ENCODE peak calls at places on chromosome 15, in six cellular contexts. One of them, this sample, is unnamed.

GRCh38 chr15:76999996-77000395 is 5.1 kb downstream of the PSTPIP1 start:
- DNase-seq in mesothelial cell of epicardium: no peak
- DNase-seq in GM10248: no peak
- DNase-seq in transverse colon: no peak
- DNase-seq in GM12865: no peak
- DNase-seq in cardiac fibroblast: no peak
- DNase-seq in this sample: no peak

GRCh38 chr15:78875107-78875914 is 2.6 kb downstream of the MORF4L1 start:
- DNase-seq in mesothelial cell of epicardium: no peak
- DNase-seq in GM10248: no peak
- DNase-seq in transverse colon: no peak
- DNase-seq in GM12865: peak
- DNase-seq in cardiac fibroblast: no peak
- DNase-seq in this sample: peak

GRCh38 chr15:73051402-73051810 is 857 bp upstream of the NEO1 start:
- DNase-seq in mesothelial cell of epicardium: no peak
- DNase-seq in GM10248: no peak
- DNase-seq in transverse colon: peak
- DNase-seq in GM12865: no peak
- DNase-seq in cardiac fibroblast: no peak
- DNase-seq in this sample: peak

GRCh38 chr15:60208708-60209107 is 189.1 kb downstream of the ANXA2 start:
- DNase-seq in mesothelial cell of epicardium: no peak
- DNase-seq in GM10248: no peak
- DNase-seq in transverse colon: no peak
- DNase-seq in GM12865: no peak
- DNase-seq in cardiac fibroblast: peak
- DNase-seq in this sample: no peak

GRCh38 chr15:67109141-67110034 is 44.0 kb downstream of the SMAD3 start:
- DNase-seq in mesothelial cell of epicardium: no peak
- DNase-seq in GM10248: peak
- DNase-seq in transverse colon: peak
- DNase-seq in GM12865: peak
- DNase-seq in cardiac fibroblast: peak
- DNase-seq in this sample: no peak

GRCh38 chr15:85381850-85382751 is 1.7 kb downstream of the AKAP13 start:
- DNase-seq in mesothelial cell of epicardium: no peak
- DNase-seq in GM10248: no peak
- DNase-seq in transverse colon: no peak
- DNase-seq in GM12865: peak
- DNase-seq in cardiac fibroblast: no peak
- DNase-seq in this sample: peak

GRCh38 chr15:74180689-74181602 is 7.4 kb downstream of the ISLR start:
- DNase-seq in mesothelial cell of epicardium: no peak
- DNase-seq in GM10248: no peak
- DNase-seq in transverse colon: no peak
- DNase-seq in GM12865: peak
- DNase-seq in cardiac fibroblast: no peak
- DNase-seq in this sample: no peak

GRCh38 chr15:75677601-75678323 is 30.1 kb downstream of the SNX33 start:
- DNase-seq in mesothelial cell of epicardium: no peak
- DNase-seq in GM10248: no peak
- DNase-seq in transverse colon: no peak
- DNase-seq in GM12865: no peak
- DNase-seq in cardiac fibroblast: no peak
- DNase-seq in this sample: no peak

GRCh38 chr15:79161837-79162508 is 71.4 kb upstream of the RASGRF1 start:
- DNase-seq in mesothelial cell of epicardium: no peak
- DNase-seq in GM10248: no peak
- DNase-seq in transverse colon: no peak
- DNase-seq in GM12865: no peak
- DNase-seq in cardiac fibroblast: no peak
- DNase-seq in this sample: no peak

GRCh38 chr15:35098737-35099136 is 13.6 kb upstream of the NANOGP8 start:
- DNase-seq in mesothelial cell of epicardium: no peak
- DNase-seq in GM10248: no peak
- DNase-seq in transverse colon: no peak
- DNase-seq in GM12865: no peak
- DNase-seq in cardiac fibroblast: no peak
- DNase-seq in this sample: no peak

GRCh38 chr15:71115567-71116351 is 488 bp downstream of the THSD4 start:
- DNase-seq in mesothelial cell of epicardium: peak
- DNase-seq in GM10248: no peak
- DNase-seq in transverse colon: peak
- DNase-seq in GM12865: peak
- DNase-seq in cardiac fibroblast: peak
- DNase-seq in this sample: peak

DNA sequence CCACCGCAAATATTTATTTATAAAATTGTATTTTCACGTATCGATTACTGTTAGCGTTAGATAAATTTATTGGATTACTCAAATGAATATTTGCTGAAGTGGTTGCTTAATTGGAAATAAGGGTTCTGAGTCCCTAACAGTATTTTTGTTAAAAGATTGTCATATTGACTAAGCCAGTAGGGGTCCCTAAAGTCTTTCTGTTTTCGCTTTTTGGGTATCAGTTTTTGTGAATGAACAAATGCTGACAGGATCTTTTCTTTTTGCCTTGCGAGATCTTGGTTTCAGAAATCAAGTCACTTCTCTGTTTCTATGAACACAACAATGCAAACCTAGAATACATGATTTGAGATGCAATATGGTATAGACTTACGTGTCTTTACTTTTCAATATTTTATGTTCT is 7.1 kb downstream of the RAD51 start:
- DNase-seq in mesothelial cell of epicardium: no peak
- DNase-seq in GM10248: no peak
- DNase-seq in transverse colon: no peak
- DNase-seq in GM12865: peak
- DNase-seq in cardiac fibroblast: peak
- DNase-seq in this sample: no peak
- TF ChIP-seq CTCF in mesothelial cell of epicardium: peak
- TF ChIP-seq CTCF in GM10248: peak
- TF ChIP-seq CTCF in transverse colon: no peak
- TF ChIP-seq CTCF in GM12865: no peak
- TF ChIP-seq CTCF in cardiac fibroblast: peak
- TF ChIP-seq CTCF in this sample: no peak

DNA sequence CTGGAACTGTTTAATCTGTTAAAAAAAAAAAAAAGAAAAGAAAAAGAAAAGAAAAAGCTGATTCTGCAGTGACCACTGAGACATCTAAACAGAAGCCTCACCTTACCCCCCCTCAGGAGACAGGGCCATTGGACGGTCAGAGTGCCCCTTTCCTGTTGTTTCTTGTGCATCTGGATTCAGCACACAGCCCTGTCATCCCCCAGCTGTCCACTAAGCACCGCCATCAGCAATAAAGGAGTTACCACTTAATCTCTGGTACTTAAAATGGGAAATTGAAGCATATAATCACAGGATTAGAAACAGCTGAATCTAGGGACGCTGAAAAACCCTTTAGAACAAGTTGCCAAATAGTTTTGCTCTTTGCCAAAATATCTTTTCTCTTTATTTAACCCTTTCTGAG is 62.5 kb downstream of the TRIM69 start:
- DNase-seq in mesothelial cell of epicardium: no peak
- DNase-seq in GM10248: no peak
- DNase-seq in transverse colon: no peak
- DNase-seq in GM12865: peak
- DNase-seq in cardiac fibroblast: peak
- DNase-seq in this sample: no peak
- TF ChIP-seq CTCF in mesothelial cell of epicardium: no peak
- TF ChIP-seq CTCF in GM10248: peak
- TF ChIP-seq CTCF in transverse colon: no peak
- TF ChIP-seq CTCF in GM12865: peak
- TF ChIP-seq CTCF in cardiac fibroblast: peak
- TF ChIP-seq CTCF in this sample: no peak

GRCh38 chr15:64749999-64750657 is 25.3 kb downstream of the RBPMS2 start:
- DNase-seq in mesothelial cell of epicardium: no peak
- DNase-seq in GM10248: no peak
- DNase-seq in transverse colon: no peak
- DNase-seq in GM12865: no peak
- DNase-seq in cardiac fibroblast: peak
- DNase-seq in this sample: no peak
- TF ChIP-seq CTCF in mesothelial cell of epicardium: no peak
- TF ChIP-seq CTCF in GM10248: no peak
- TF ChIP-seq CTCF in transverse colon: no peak
- TF ChIP-seq CTCF in GM12865: no peak
- TF ChIP-seq CTCF in cardiac fibroblast: no peak
- TF ChIP-seq CTCF in this sample: no peak

GRCh38 chr15:39837454-39837853 is 54.8 kb upstream of the FSIP1 start:
- DNase-seq in mesothelial cell of epicardium: no peak
- DNase-seq in GM10248: no peak
- DNase-seq in transverse colon: no peak
- DNase-seq in GM12865: no peak
- DNase-seq in cardiac fibroblast: no peak
- DNase-seq in this sample: no peak

GRCh38 chr15:39835550-39835949 is 52.9 kb upstream of the FSIP1 start:
- DNase-seq in mesothelial cell of epicardium: no peak
- DNase-seq in GM10248: no peak
- DNase-seq in transverse colon: no peak
- DNase-seq in GM12865: no peak
- DNase-seq in cardiac fibroblast: no peak
- DNase-seq in this sample: no peak

GRCh38 chr15:39833515-39833981 is 50.9 kb upstream of the FSIP1 start:
- DNase-seq in mesothelial cell of epicardium: no peak
- DNase-seq in GM10248: no peak
- DNase-seq in transverse colon: no peak
- DNase-seq in GM12865: no peak
- DNase-seq in cardiac fibroblast: peak
- DNase-seq in this sample: no peak

GRCh38 chr15:39830166-39830565 is 47.5 kb upstream of the FSIP1 start:
- DNase-seq in mesothelial cell of epicardium: no peak
- DNase-seq in GM10248: no peak
- DNase-seq in transverse colon: no peak
- DNase-seq in GM12865: no peak
- DNase-seq in cardiac fibroblast: no peak
- DNase-seq in this sample: no peak

GRCh38 chr15:39834256-39834655 is 51.6 kb upstream of the FSIP1 start:
- DNase-seq in mesothelial cell of epicardium: no peak
- DNase-seq in GM10248: no peak
- DNase-seq in transverse colon: no peak
- DNase-seq in GM12865: no peak
- DNase-seq in cardiac fibroblast: peak
- DNase-seq in this sample: no peak
- TF ChIP-seq CTCF in mesothelial cell of epicardium: no peak
- TF ChIP-seq CTCF in GM10248: no peak
- TF ChIP-seq CTCF in transverse colon: no peak
- TF ChIP-seq CTCF in GM12865: no peak
- TF ChIP-seq CTCF in cardiac fibroblast: no peak
- TF ChIP-seq CTCF in this sample: no peak

DNA sequence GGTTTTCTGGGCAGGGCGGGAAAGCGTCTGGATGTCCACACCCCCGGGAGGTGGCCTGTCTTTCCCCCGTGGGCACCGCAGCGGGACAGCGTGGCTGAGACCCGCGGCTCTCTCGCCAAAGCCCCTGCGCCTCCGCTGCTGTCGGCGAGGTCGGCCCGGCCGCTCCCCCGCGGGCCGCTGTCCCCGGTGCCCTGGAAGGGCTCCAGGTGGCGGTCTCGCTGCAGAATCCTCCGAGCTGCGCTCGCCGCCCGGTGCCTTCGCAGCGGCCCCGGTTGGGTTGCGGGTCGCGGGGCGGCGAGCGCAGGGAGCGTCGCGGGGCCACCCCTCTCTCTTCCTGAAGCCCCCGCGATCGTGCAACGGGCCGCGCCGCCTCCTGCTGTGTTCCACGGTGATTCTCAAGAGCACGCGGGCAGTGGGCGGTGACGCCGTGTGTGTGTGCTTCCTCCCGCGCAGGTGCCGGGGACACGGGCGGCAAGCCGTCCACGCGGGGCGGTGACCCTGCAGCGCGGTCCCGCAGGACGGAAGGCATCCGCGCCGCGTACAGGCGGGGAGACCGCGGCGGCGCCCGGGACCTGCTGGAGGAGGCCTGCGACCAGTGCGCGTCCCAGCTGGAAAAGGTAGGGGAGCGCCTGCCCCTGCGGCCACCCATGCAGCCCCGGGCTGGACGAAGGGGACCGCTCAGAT is 54.3 kb downstream of the LRRK1 start:
- DNase-seq in mesothelial cell of epicardium: no peak
- DNase-seq in GM10248: peak
- DNase-seq in transverse colon: no peak
- DNase-seq in GM12865: no peak
- DNase-seq in cardiac fibroblast: no peak
- DNase-seq in this sample: no peak
- TF ChIP-seq CTCF in mesothelial cell of epicardium: no peak
- TF ChIP-seq CTCF in GM10248: no peak
- TF ChIP-seq CTCF in transverse colon: no peak
- TF ChIP-seq CTCF in GM12865: no peak
- TF ChIP-seq CTCF in cardiac fibroblast: no peak
- TF ChIP-seq CTCF in this sample: no peak

GRCh38 chr15:40336129-40337122 is 4.3 kb downstream of the CCDC9B start:
- DNase-seq in mesothelial cell of epicardium: no peak
- DNase-seq in GM10248: peak
- DNase-seq in transverse colon: no peak
- DNase-seq in GM12865: peak
- DNase-seq in cardiac fibroblast: no peak
- DNase-seq in this sample: no peak
- TF ChIP-seq CTCF in mesothelial cell of epicardium: no peak
- TF ChIP-seq CTCF in GM10248: peak
- TF ChIP-seq CTCF in transverse colon: no peak
- TF ChIP-seq CTCF in GM12865: peak
- TF ChIP-seq CTCF in cardiac fibroblast: peak
- TF ChIP-seq CTCF in this sample: no peak

GRCh38 chr15:58933311-58934113 is at the start of gene SLTM:
- DNase-seq in mesothelial cell of epicardium: peak
- DNase-seq in GM10248: peak
- DNase-seq in transverse colon: peak
- DNase-seq in GM12865: peak
- DNase-seq in cardiac fibroblast: peak
- DNase-seq in this sample: peak
- TF ChIP-seq CTCF in mesothelial cell of epicardium: no peak
- TF ChIP-seq CTCF in GM10248: no peak
- TF ChIP-seq CTCF in transverse colon: peak
- TF ChIP-seq CTCF in GM12865: no peak
- TF ChIP-seq CTCF in cardiac fibroblast: peak
- TF ChIP-seq CTCF in this sample: peak